ENCODE peak calls at places on chromosomes 4 and X, in ten cellular contexts. One of them, this sample, is unnamed.

GRCh38 chrX:19593684-19594083 is 78.4 kb upstream of the MAP3K15 start:
- DNase-seq in T-helper 2 cell: peak
- DNase-seq in AG04449: no peak
- DNase-seq in CD4-positive, alpha-beta T cell: no peak
- DNase-seq in stimulated activated CD4-positive, alpha-beta T cell treated with anti-CD3 and anti-CD28 coated beads, Interleukin-12 subunit alpha, Interleukin-12 subunit beta, amount 100 ng/mL, for 4 hours: no peak
- DNase-seq in stimulated activated naive CD4-positive, alpha-beta T cell treated with Interleukin-2 at 50 U/mL for 16 hours: no peak
- DNase-seq in brain microvascular endothelial cell: peak
- DNase-seq in T-helper 1 cell: peak
- DNase-seq in iris pigment epithelial cell: peak
- DNase-seq in endothelial cell: no peak
- DNase-seq in this sample: peak

GRCh38 chr4:168569066-168569908 is 72.4 kb downstream of the PALLD start:
- DNase-seq in T-helper 2 cell: no peak
- DNase-seq in AG04449: no peak
- DNase-seq in CD4-positive, alpha-beta T cell: no peak
- DNase-seq in stimulated activated CD4-positive, alpha-beta T cell treated with anti-CD3 and anti-CD28 coated beads, Interleukin-12 subunit alpha, Interleukin-12 subunit beta, amount 100 ng/mL, for 4 hours: no peak
- DNase-seq in stimulated activated naive CD4-positive, alpha-beta T cell treated with Interleukin-2 at 50 U/mL for 16 hours: peak
- DNase-seq in brain microvascular endothelial cell: no peak
- DNase-seq in T-helper 1 cell: no peak
- DNase-seq in iris pigment epithelial cell: peak
- DNase-seq in endothelial cell: peak
- DNase-seq in this sample: no peak

GRCh38 chr4:7168106-7168505 is 24.2 kb upstream of the SORCS2 start:
- DNase-seq in T-helper 2 cell: no peak
- DNase-seq in AG04449: no peak
- DNase-seq in CD4-positive, alpha-beta T cell: no peak
- DNase-seq in stimulated activated CD4-positive, alpha-beta T cell treated with anti-CD3 and anti-CD28 coated beads, Interleukin-12 subunit alpha, Interleukin-12 subunit beta, amount 100 ng/mL, for 4 hours: no peak
- DNase-seq in stimulated activated naive CD4-positive, alpha-beta T cell treated with Interleukin-2 at 50 U/mL for 16 hours: no peak
- DNase-seq in brain microvascular endothelial cell: no peak
- DNase-seq in T-helper 1 cell: no peak
- DNase-seq in iris pigment epithelial cell: no peak
- DNase-seq in endothelial cell: no peak
- DNase-seq in this sample: no peak

GRCh38 chr4:22416403-22416802 is 99.5 kb downstream of the ADGRA3 start:
- DNase-seq in T-helper 2 cell: no peak
- DNase-seq in AG04449: no peak
- DNase-seq in CD4-positive, alpha-beta T cell: no peak
- DNase-seq in stimulated activated CD4-positive, alpha-beta T cell treated with anti-CD3 and anti-CD28 coated beads, Interleukin-12 subunit alpha, Interleukin-12 subunit beta, amount 100 ng/mL, for 4 hours: no peak
- DNase-seq in stimulated activated naive CD4-positive, alpha-beta T cell treated with Interleukin-2 at 50 U/mL for 16 hours: no peak
- DNase-seq in brain microvascular endothelial cell: peak
- DNase-seq in T-helper 1 cell: no peak
- DNase-seq in iris pigment epithelial cell: peak
- DNase-seq in endothelial cell: no peak
- DNase-seq in this sample: no peak

GRCh38 chr4:38209654-38210053 is 249.5 kb downstream of the PTTG2 start:
- DNase-seq in T-helper 2 cell: no peak
- DNase-seq in AG04449: no peak
- DNase-seq in CD4-positive, alpha-beta T cell: no peak
- DNase-seq in stimulated activated CD4-positive, alpha-beta T cell treated with anti-CD3 and anti-CD28 coated beads, Interleukin-12 subunit alpha, Interleukin-12 subunit beta, amount 100 ng/mL, for 4 hours: no peak
- DNase-seq in stimulated activated naive CD4-positive, alpha-beta T cell treated with Interleukin-2 at 50 U/mL for 16 hours: no peak
- DNase-seq in brain microvascular endothelial cell: no peak
- DNase-seq in T-helper 1 cell: no peak
- DNase-seq in iris pigment epithelial cell: no peak
- DNase-seq in endothelial cell: no peak
- DNase-seq in this sample: no peak

GRCh38 chrX:32268207-32268606 is 943.1 kb downstream of the DMD start:
- DNase-seq in T-helper 2 cell: no peak
- DNase-seq in AG04449: no peak
- DNase-seq in CD4-positive, alpha-beta T cell: no peak
- DNase-seq in stimulated activated CD4-positive, alpha-beta T cell treated with anti-CD3 and anti-CD28 coated beads, Interleukin-12 subunit alpha, Interleukin-12 subunit beta, amount 100 ng/mL, for 4 hours: no peak
- DNase-seq in stimulated activated naive CD4-positive, alpha-beta T cell treated with Interleukin-2 at 50 U/mL for 16 hours: no peak
- DNase-seq in brain microvascular endothelial cell: no peak
- DNase-seq in T-helper 1 cell: no peak
- DNase-seq in iris pigment epithelial cell: no peak
- DNase-seq in endothelial cell: no peak
- DNase-seq in this sample: no peak

GRCh38 chr4:13325744-13326143 is 158.4 kb downstream of the RAB28 start:
- DNase-seq in T-helper 2 cell: no peak
- DNase-seq in AG04449: no peak
- DNase-seq in CD4-positive, alpha-beta T cell: no peak
- DNase-seq in stimulated activated CD4-positive, alpha-beta T cell treated with anti-CD3 and anti-CD28 coated beads, Interleukin-12 subunit alpha, Interleukin-12 subunit beta, amount 100 ng/mL, for 4 hours: no peak
- DNase-seq in stimulated activated naive CD4-positive, alpha-beta T cell treated with Interleukin-2 at 50 U/mL for 16 hours: no peak
- DNase-seq in brain microvascular endothelial cell: no peak
- DNase-seq in T-helper 1 cell: no peak
- DNase-seq in iris pigment epithelial cell: no peak
- DNase-seq in endothelial cell: no peak
- DNase-seq in this sample: no peak

GRCh38 chrX:18887177-18887820 is 96.6 kb downstream of the PHKA2 start:
- DNase-seq in T-helper 2 cell: no peak
- DNase-seq in AG04449: no peak
- DNase-seq in CD4-positive, alpha-beta T cell: no peak
- DNase-seq in stimulated activated CD4-positive, alpha-beta T cell treated with anti-CD3 and anti-CD28 coated beads, Interleukin-12 subunit alpha, Interleukin-12 subunit beta, amount 100 ng/mL, for 4 hours: no peak
- DNase-seq in stimulated activated naive CD4-positive, alpha-beta T cell treated with Interleukin-2 at 50 U/mL for 16 hours: no peak
- DNase-seq in brain microvascular endothelial cell: no peak
- DNase-seq in T-helper 1 cell: no peak
- DNase-seq in iris pigment epithelial cell: no peak
- DNase-seq in endothelial cell: no peak
- DNase-seq in this sample: no peak

GRCh38 chr4:107578321-107578720 is 141.7 kb downstream of the PAPSS1 start:
- DNase-seq in T-helper 2 cell: no peak
- DNase-seq in AG04449: no peak
- DNase-seq in CD4-positive, alpha-beta T cell: no peak
- DNase-seq in stimulated activated CD4-positive, alpha-beta T cell treated with anti-CD3 and anti-CD28 coated beads, Interleukin-12 subunit alpha, Interleukin-12 subunit beta, amount 100 ng/mL, for 4 hours: no peak
- DNase-seq in stimulated activated naive CD4-positive, alpha-beta T cell treated with Interleukin-2 at 50 U/mL for 16 hours: no peak
- DNase-seq in brain microvascular endothelial cell: no peak
- DNase-seq in T-helper 1 cell: no peak
- DNase-seq in iris pigment epithelial cell: peak
- DNase-seq in endothelial cell: no peak
- DNase-seq in this sample: no peak

This sample was measured in testis.